ENCODE peak calls at places on chromosome 18, in ten cellular contexts. P, Y, Z, U, S, L, V, A, F and Q are unnamed samples. For H3K4me1, the result is how much of the 10 kb centered on the place peaks cover.

GRCh38 chr18:31677592-31677991 is 6.8 kb downstream of the B4GALT6 start:
- DNase-seq in U (no peak), A (no peak), L (no peak), V (no peak), P (no peak), Z (no peak), Y (no peak), S (no peak), F (no peak), Q (no peak)

GRCh38 chr18:36185901-36186460 is 1.3 kb upstream of the MOCOS start:
- DNase-seq in A (no peak), L (no peak), U (no peak), F (no peak), Y (no peak), S (no peak), V (no peak), Z (no peak), P (no peak), Q (no peak)

GRCh38 chr18:36688020-36688965 is 140.5 kb downstream of the TPGS2 start:
- DNase-seq in U (peak), S (peak), P (no peak), F (peak), Z (peak), V (no peak), A (peak), L (no peak), Y (peak), Q (peak)

GRCh38 chr18:13096232-13096631 is 105.1 kb downstream of the CEP192 start:
- DNase-seq in Z (no peak), A (no peak), F (no peak), Y (no peak), V (no peak), S (no peak), L (no peak), U (no peak), P (no peak), Q (no peak)

GRCh38 chr18:22279741-22280452 is 110.5 kb downstream of the GATA6 start:
- DNase-seq in P (no peak), Y (no peak), F (no peak), A (no peak), S (no peak), L (no peak), U (no peak), V (no peak), Z (no peak), Q (no peak)

GRCh38 chr18:36627616-36628015 is 201.2 kb downstream of the TPGS2 start:
- DNase-seq in V (no peak), S (no peak), P (no peak), A (no peak), F (no peak), L (no peak), U (no peak), Y (no peak), Z (no peak), Q (no peak)

GRCh38 chr18:79583984-79584401 is 95.6 kb upstream of the CTDP1 start:
- DNase-seq in V (peak), L (peak), A (no peak), Y (no peak), S (peak), U (no peak), P (peak), F (no peak), Z (no peak), Q (no peak)

GRCh38 chr18:23512641-23513040 is 9.3 kb downstream of the RMC1 start:
- DNase-seq in S (no peak), V (no peak), Z (no peak), Y (no peak), P (no peak), L (no peak), F (no peak), U (no peak), A (no peak), Q (no peak)

GRCh38 chr18:58645398-58645797 is 16.5 kb upstream of the ALPK2 start:
- DNase-seq in Y (no peak), Z (no peak), S (no peak), P (no peak), V (no peak), U (no peak), A (no peak), F (no peak), L (no peak), Q (no peak)

GRCh38 chr18:48339692-48340091 is 69.5 kb downstream of the ZBTB7C start:
- DNase-seq in U (no peak), P (no peak), S (no peak), Y (no peak), A (no peak), V (no peak), F (no peak), Z (no peak), L (no peak), Q (peak)

GRCh38 chr18:59139291-59139614 is 431 bp upstream of the SEC11C start:
- DNase-seq in S (peak), V (peak), U (peak), P (peak), Z (peak), L (peak), Y (peak), F (peak), A (peak), Q (peak)

GRCh38 chr18:360676-361075 is 92.8 kb upstream of the THOC1 start:
- DNase-seq in F (no peak), V (no peak), Z (no peak), Y (no peak), S (no peak), A (no peak), P (no peak), U (no peak), L (no peak), Q (no peak)

GRCh38 chr18:48797841-48798255 is 152.9 kb downstream of the SMAD7 start:
- DNase-seq in S (peak), A (no peak), U (peak), Z (no peak), V (peak), P (no peak), Y (no peak), F (peak), L (peak), Q (peak)

GRCh38 chr18:35306588-35307250 is 16.7 kb upstream of the ZSCAN30 start:
- DNase-seq in U (no peak), Z (no peak), A (no peak), S (no peak), V (no peak), F (no peak), L (no peak), P (no peak), Y (no peak), Q (no peak)

GRCh38 chr18:70299393-70299792 is 10.5 kb downstream of the SOCS6 start:
- DNase-seq in Y (no peak), V (no peak), F (no peak), S (no peak), P (no peak), L (no peak), A (no peak), Z (no peak), U (no peak), Q (no peak)

GRCh38 chr18:49177812-49178211 is 227.0 kb upstream of the SMAD7 start:
- DNase-seq in U (no peak), L (no peak), F (no peak), Y (no peak), A (no peak), V (no peak), P (no peak), S (no peak), Z (no peak), Q (no peak)

GRCh38 chr18:66013976-66014375 is 263.2 kb downstream of the CDH7 start:
- DNase-seq in P (no peak), F (no peak), Y (no peak), U (no peak), Z (no peak), A (no peak), S (no peak), V (no peak), L (no peak), Q (no peak)

GRCh38 chr18:48131042-48131441 is 200.6 kb upstream of the SMAD2 start:
- DNase-seq in P (peak), F (no peak), L (peak), V (no peak), Y (no peak), A (no peak), Z (no peak), S (no peak), U (no peak), Q (no peak)

GRCh38 chr18:55781481-55781957 is 193.5 kb upstream of the TCF4 start:
- DNase-seq in V (no peak), U (peak), F (no peak), L (no peak), S (no peak), Z (no peak), P (no peak), A (no peak), Y (peak), Q (peak)

GRCh38 chr18:68839701-68840100 is 41.8 kb downstream of the CCDC102B start:
- DNase-seq in F (no peak), L (no peak), A (no peak), Z (no peak), P (no peak), V (no peak), U (no peak), S (no peak), Y (no peak), Q (no peak)

GRCh38 chr18:68837665-68838390 is 39.9 kb downstream of the CCDC102B start:
- DNase-seq in V (no peak), Y (no peak), Z (no peak), A (no peak), L (no peak), P (no peak), F (no peak), U (no peak), S (no peak), Q (no peak)

GRCh38 chr18:68833756-68834155 is 35.9 kb downstream of the CCDC102B start:
- DNase-seq in P (no peak), L (no peak), A (no peak), U (no peak), Z (no peak), V (no peak), S (no peak), F (no peak), Y (no peak), Q (no peak)
- H3K4me1 ChIP-seq in P (under half), L (under half), A (under half), U (under half), Z (under half), V (under half), S (under half), F (under half), Y (under half), Q (under half)

GRCh38 chr18:78566720-78567119 is 412.9 kb upstream of the SALL3 start:
- DNase-seq in L (peak), U (no peak), A (no peak), S (no peak), P (no peak), Z (no peak), V (no peak), Y (no peak), F (no peak), Q (no peak)
- TF ChIP-seq CTCF in L (no peak), U (no peak), A (no peak), S (no peak), P (no peak), Z (no peak), V (no peak), Y (no peak), F (no peak), Q (no peak)

GRCh38 chr18:25223211-25223610 is 128.8 kb downstream of the ZNF521 start:
- DNase-seq in L (no peak), U (no peak), F (no peak), S (no peak), Z (no peak), Y (peak), V (no peak), P (no peak), A (no peak), Q (no peak)
- H3K4me1 ChIP-seq in L (under half), U (under half), F (under half), S (under half), Z (under half), Y (under half), V (under half), P (under half), A (under half), Q (under half)

GRCh38 chr18:5057348-5058012 is 139.6 kb downstream of the AKAIN1 start:
- DNase-seq in F (no peak), S (peak), P (peak), Z (peak), Y (peak), V (no peak), U (peak), L (peak), A (peak), Q (peak)
- TF ChIP-seq CTCF in F (peak), S (peak), P (peak), Z (peak), Y (peak), V (peak), U (peak), L (peak), A (peak), Q (peak)

GRCh38 chr18:9182852-9183399 is 46.3 kb downstream of the ANKRD12 start:
- DNase-seq in Z (no peak), S (no peak), Y (no peak), A (no peak), U (no peak), V (no peak), L (no peak), F (no peak), P (no peak), Q (no peak)
- H3K4me1 ChIP-seq in Z (under half), S (under half), Y (under half), A (under half), U (under half), V (under half), L (under half), F (under half), P (under half), Q (under half)

GRCh38 chr18:11053293-11053692 is 96.1 kb downstream of the PIEZO2 start:
- DNase-seq in Y (no peak), U (no peak), F (no peak), L (no peak), A (no peak), P (no peak), V (no peak), Z (no peak), S (no peak), Q (no peak)
- TF ChIP-seq CTCF in Y (no peak), U (no peak), F (no peak), L (no peak), A (no peak), P (no peak), V (no peak), Z (no peak), S (no peak), Q (no peak)

GRCh38 chr18:57433492-57434176 is 1.5 kb upstream of the ONECUT2 start:
- DNase-seq in Y (no peak), L (no peak), P (no peak), A (no peak), U (no peak), F (no peak), S (no peak), V (no peak), Z (no peak), Q (no peak)

GRCh38 chr18:57436193-57436964 is 1.2 kb downstream of the ONECUT2 start:
- DNase-seq in Y (no peak), U (peak), S (peak), A (no peak), L (no peak), Z (no peak), P (peak), V (peak), F (no peak), Q (no peak)

GRCh38 chr18:57434177-57434535 is 1.0 kb upstream of the ONECUT2 start:
- DNase-seq in L (no peak), F (no peak), A (no peak), P (no peak), Y (peak), S (no peak), Z (no peak), V (no peak), U (no peak), Q (no peak)

GRCh38 chr18:57435851-57436192 is 648 bp downstream of the ONECUT2 start:
- DNase-seq in A (no peak), P (no peak), U (no peak), F (no peak), S (no peak), Y (no peak), Z (no peak), V (no peak), L (no peak), Q (no peak)

GRCh38 chr18:57434536-57435494 is at the start of gene ONECUT2:
- DNase-seq in Z (peak), Y (peak), L (peak), P (peak), F (peak), S (peak), V (peak), A (peak), U (peak), Q (peak)
- H3K4me1 ChIP-seq in Z (half or more), Y (under half), L (half or more), P (under half), F (under half), S (half or more), V (under half), A (under half), U (under half), Q (under half)